ENCODE peak calls at places on chromosome 18, in nine cellular contexts. O is GM23248, H is A549, E is OCI-LY7, K is brain microvascular endothelial cell, S is Peyer's patch, T is lung, W is AG04450, A is ascending aorta. C is an unnamed sample.

GRCh38 chr18:58263733-58264469 is 219.9 kb downstream of the NEDD4L start:
- DNase-seq in O (peak; percentile 15), H (no peak), E (no peak), K (no peak), S (no peak), T (no peak), W (no peak), A (no peak), C (no peak)

GRCh38 chr18:22031581-22031980 is 137.8 kb upstream of the GATA6 start:
- DNase-seq in O (peak; percentile 26), H (no peak), E (no peak), K (no peak), S (no peak), T (no peak), W (no peak), A (no peak), C (no peak)

GRCh38 chr18:67508146-67508545 is 8.4 kb downstream of the DSEL start:
- DNase-seq in O (no peak), H (no peak), E (no peak), K (peak; percentile 42), S (no peak), T (no peak), W (no peak), A (no peak), C (no peak)

GRCh38 chr18:42675810-42676209 is 439.7 kb downstream of the RIT2 start:
- DNase-seq in O (no peak), H (no peak), E (no peak), K (no peak), S (no peak), T (no peak), W (no peak), A (no peak), C (no peak)

GRCh38 chr18:9380571-9381390 is 46.2 kb downstream of the TWSG1 start:
- DNase-seq in O (peak; percentile 63), H (no peak), E (no peak), K (peak; percentile 6), S (no peak), T (no peak), W (peak; percentile 20), A (no peak), C (no peak)

GRCh38 chr18:41993151-41993550 is 38.1 kb downstream of the PIK3C3 start:
- DNase-seq in O (no peak), H (no peak), E (no peak), K (no peak), S (no peak), T (no peak), W (no peak), A (no peak), C (no peak)

GRCh38 chr18:24502621-24503020 is 42.2 kb downstream of the HRH4 start:
- DNase-seq in O (no peak), H (no peak), E (no peak), K (no peak), S (no peak), T (no peak), W (no peak), A (no peak), C (no peak)

GRCh38 chr18:48860276-48861180 is 90.2 kb downstream of the SMAD7 start:
- DNase-seq in O (no peak), H (no peak), E (no peak), K (no peak), S (no peak), T (no peak), W (no peak), A (no peak), C (no peak)

GRCh38 chr18:39681061-39681460 is 2115.5 kb upstream of the CELF4 start:
- DNase-seq in O (no peak), H (no peak), E (no peak), K (no peak), S (no peak), T (no peak), W (no peak), A (no peak), C (no peak)

GRCh38 chr18:59921384-59921891 is 21.6 kb downstream of the PMAIP1 start:
- DNase-seq in O (no peak), H (no peak), E (no peak), K (no peak), S (peak; percentile 69), T (no peak), W (no peak), A (no peak), C (no peak)

GRCh38 chr18:48590678-48591077 is 51.8 kb downstream of the CTIF start:
- DNase-seq in O (peak; percentile 94), H (peak; percentile 20), E (no peak), K (peak; percentile 95), S (no peak), T (no peak), W (peak; percentile 51), A (no peak), C (no peak)

GRCh38 chr18:42445359-42445758 is 490.3 kb downstream of the PIK3C3 start:
- DNase-seq in O (no peak), H (no peak), E (no peak), K (no peak), S (no peak), T (no peak), W (no peak), A (no peak), C (no peak)

DNA sequence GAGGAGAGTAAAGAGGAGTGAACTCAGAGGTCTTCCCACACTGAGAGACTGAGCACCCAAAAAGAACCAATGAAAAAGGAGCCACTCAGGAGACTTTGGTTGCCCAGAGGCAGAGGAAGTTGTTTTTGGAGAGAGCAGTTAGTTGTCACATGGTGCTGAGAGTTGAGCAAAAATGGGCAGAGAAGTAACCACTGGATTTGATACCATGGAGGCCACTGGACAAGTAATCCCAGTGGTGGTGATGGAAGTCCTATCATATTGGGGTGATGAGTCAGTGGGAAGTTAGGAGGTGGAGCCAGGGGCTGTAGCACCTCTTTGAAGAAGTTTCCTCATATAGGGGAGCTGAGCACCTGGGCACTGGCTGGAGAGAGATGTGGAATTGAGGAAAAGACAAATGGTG is 235.8 kb downstream of the TPGS2 start:
- DNase-seq in O (peak; percentile 40), H (no peak), E (no peak), K (no peak), S (no peak), T (no peak), W (no peak), A (no peak), C (peak; percentile 17)
- H3K27ac ChIP-seq in O (no peak overlapping the region), H (no peak overlapping the region), E (no peak overlapping the region), K (no peak overlapping the region), S (no peak overlapping the region), T (no peak overlapping the region), W (no peak overlapping the region), A (no peak overlapping the region), C (no peak overlapping the region)

DNA sequence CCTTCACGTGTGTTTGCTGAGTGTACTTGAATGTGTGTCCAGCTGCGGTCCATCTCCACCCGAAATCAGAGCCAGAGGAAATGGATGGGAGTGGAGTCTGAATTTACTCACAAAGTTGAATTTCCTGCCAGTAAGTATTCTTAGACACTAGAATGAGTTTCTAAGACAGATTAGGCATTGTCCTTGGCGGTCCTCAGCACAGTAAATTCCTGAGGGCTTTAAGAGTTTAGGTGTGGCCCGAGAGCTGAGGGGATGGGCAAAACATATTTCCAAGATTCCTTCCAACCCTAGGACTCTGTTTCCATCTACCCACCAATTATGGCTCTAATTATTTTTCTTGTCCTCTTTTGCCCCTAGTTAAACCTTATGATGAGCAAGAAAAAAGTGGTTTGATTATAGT is 90.3 kb upstream of the PHLPP1 start:
- DNase-seq in O (peak; percentile 73), H (no peak), E (no peak), K (no peak), S (no peak), T (no peak), W (no peak), A (no peak), C (no peak)
- H3K27ac ChIP-seq in O (peak overlapping the region; percentile 72), H (no peak overlapping the region), E (no peak overlapping the region), K (no peak overlapping the region), S (no peak overlapping the region), T (no peak overlapping the region), W (no peak overlapping the region), A (no peak overlapping the region), C (no peak overlapping the region)

DNA sequence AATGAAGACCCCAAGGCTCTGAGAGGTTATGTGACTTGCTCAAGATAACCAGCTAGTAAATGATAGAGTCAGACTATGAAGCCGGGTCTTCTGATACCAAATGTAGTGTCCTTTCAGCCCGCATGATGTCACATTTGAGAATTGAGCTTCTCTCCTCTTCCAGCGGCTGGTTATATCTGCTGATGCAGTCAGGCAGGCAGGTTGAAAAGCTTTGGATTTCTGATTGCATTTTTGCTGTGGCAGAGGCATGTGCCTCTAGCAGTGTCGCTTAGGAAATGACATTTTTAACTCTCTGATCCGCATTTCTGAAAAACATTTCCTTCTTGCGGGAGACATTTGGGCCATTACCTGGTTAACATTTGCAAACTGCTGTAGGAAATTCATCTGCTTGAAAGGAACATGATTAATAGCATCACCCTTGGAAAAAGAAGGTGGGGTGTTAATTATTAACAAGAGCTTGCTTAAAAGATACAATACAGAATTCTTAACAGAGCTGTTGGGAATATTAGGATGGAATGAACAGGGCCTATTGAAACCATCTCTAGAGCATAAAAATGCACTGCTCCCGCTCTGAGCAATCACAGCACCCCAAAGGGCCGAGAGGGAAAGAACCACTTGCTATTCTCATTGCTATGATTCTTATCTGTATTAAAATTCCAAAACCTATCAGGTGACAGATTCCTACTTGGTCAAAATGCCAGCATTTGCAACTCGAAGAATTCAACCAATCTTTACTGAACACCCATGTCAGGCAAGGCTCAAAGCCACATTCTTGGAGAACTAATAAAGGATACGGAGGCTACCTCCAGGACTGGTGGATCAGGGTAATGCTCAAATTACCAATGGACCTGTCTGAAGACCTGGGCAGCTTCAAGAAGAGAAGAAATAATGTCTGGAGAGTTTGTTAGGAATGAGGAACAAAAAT is 25.9 kb downstream of the MRO start:
- DNase-seq in O (no peak), H (no peak), E (no peak), K (no peak), S (no peak), T (no peak), W (no peak), A (no peak), C (no peak)
- H3K27ac ChIP-seq in O (no peak overlapping the region), H (no peak overlapping the region), E (no peak overlapping the region), K (no peak overlapping the region), S (no peak overlapping the region), T (no peak overlapping the region), W (no peak overlapping the region), A (no peak overlapping the region), C (no peak overlapping the region)

GRCh38 chr18:45155526-45155925 is 459.8 kb upstream of the SLC14A2 start:
- DNase-seq in O (no peak), H (no peak), E (no peak), K (no peak), S (no peak), T (no peak), W (no peak), A (no peak), C (no peak)

GRCh38 chr18:45151645-45152044 is 463.6 kb upstream of the SLC14A2 start:
- DNase-seq in O (no peak), H (no peak), E (no peak), K (no peak), S (no peak), T (no peak), W (no peak), A (no peak), C (no peak)

GRCh38 chr18:45161850-45162249 is 453.4 kb upstream of the SLC14A2 start:
- DNase-seq in O (no peak), H (no peak), E (no peak), K (no peak), S (no peak), T (no peak), W (no peak), A (no peak), C (no peak)

DNA sequence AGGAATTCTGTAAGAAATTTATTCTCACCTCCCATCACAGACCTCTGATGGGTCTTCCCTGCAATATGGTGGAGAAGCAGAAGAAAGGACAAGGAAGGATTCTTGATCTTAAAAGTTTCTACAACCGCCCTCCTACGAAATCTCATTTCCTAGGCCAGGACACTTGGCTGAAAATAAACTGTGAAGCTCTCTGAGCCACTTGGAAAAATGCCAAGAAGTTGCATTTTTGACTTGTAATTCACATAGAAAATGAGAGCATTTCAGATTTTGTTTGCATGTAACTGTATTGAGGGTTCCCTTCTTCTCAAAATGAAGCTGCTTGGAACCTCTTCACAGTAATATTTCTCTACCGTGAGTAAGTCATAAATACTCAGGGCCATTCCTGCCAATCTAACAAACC is 458.3 kb upstream of the SLC14A2 start:
- DNase-seq in O (peak; percentile 24), H (no peak), E (no peak), K (peak; percentile 12), S (no peak), T (no peak), W (no peak), A (no peak), C (no peak)
- H3K27ac ChIP-seq in O (no peak overlapping the region), H (no peak overlapping the region), E (no peak overlapping the region), K (no peak overlapping the region), S (no peak overlapping the region), T (no peak overlapping the region), W (no peak overlapping the region), A (no peak overlapping the region), C (no peak overlapping the region)

C was measured in coronary artery.